ENCODE peak calls at places on chromosome 17, in ten cellular contexts. P is SHP77 treated with DMSO at 0.1 percent for 48 hours; H is tibial artery; X is NCI-H345; D is head of caudate nucleus; S is lower lobe of right lung; B is HS-5; U is aorta; L is stimulated activated CD8-positive, alpha-beta memory T cell treated with anti-CD3 and anti-CD28 coated beads, Interleukin-2, amount 100 ng/mL, for 1 hour; G is skeletal muscle cell. R is an unnamed sample.

GRCh38 chr17:27591986-27592385 is 39.0 kb upstream of the LGALS9 start:
- DNase-seq in P (no peak), H (no peak), X (no peak), D (no peak), S (no peak), B (no peak), U (peak), L (no peak), G (no peak), R (no peak)

GRCh38 chr17:80116276-80116922 is 15.0 kb downstream of the GAA start:
- DNase-seq in P (no peak), H (no peak), X (no peak), D (no peak), S (no peak), B (no peak), U (peak), L (no peak), G (no peak), R (no peak)

GRCh38 chr17:38608648-38609047 is 2.9 kb upstream of the SRCIN1 start:
- DNase-seq in P (no peak), H (no peak), X (peak), D (no peak), S (peak), B (no peak), U (no peak), L (no peak), G (no peak), R (no peak)

GRCh38 chr17:49861150-49861884 is 13.4 kb upstream of the TAC4 start:
- DNase-seq in P (no peak), H (no peak), X (peak), D (peak), S (no peak), B (peak), U (no peak), L (peak), G (no peak), R (no peak)

GRCh38 chr17:64156670-64157069 is 26.7 kb upstream of the ERN1 start:
- DNase-seq in P (no peak), H (no peak), X (no peak), D (no peak), S (no peak), B (no peak), U (no peak), L (no peak), G (no peak), R (no peak)

GRCh38 chr17:17913695-17914332 is 58.4 kb downstream of the TOM1L2 start:
- DNase-seq in P (peak), H (peak), X (peak), D (peak), S (peak), B (peak), U (peak), L (peak), G (peak), R (peak)

GRCh38 chr17:1979182-1979980 is 45.8 kb downstream of the RTN4RL1 start:
- DNase-seq in P (no peak), H (no peak), X (peak), D (no peak), S (no peak), B (no peak), U (no peak), L (no peak), G (no peak), R (no peak)

GRCh38 chr17:74380086-74380958 is 13.0 kb downstream of the GPR142 start:
- DNase-seq in P (no peak), H (peak), X (no peak), D (no peak), S (no peak), B (no peak), U (no peak), L (no peak), G (no peak), R (no peak)

GRCh38 chr17:59753522-59754467 is 46.3 kb downstream of the VMP1 start:
- DNase-seq in P (peak), H (no peak), X (peak), D (peak), S (no peak), B (peak), U (no peak), L (no peak), G (peak), R (peak)

GRCh38 chr17:72735602-72736001 is 356.9 kb downstream of the SLC39A11 start:
- DNase-seq in P (no peak), H (no peak), X (no peak), D (no peak), S (no peak), B (no peak), U (no peak), L (no peak), G (no peak), R (no peak)

GRCh38 chr17:29557085-29557697 is 9.6 kb downstream of the ABHD15 start:
- DNase-seq in P (no peak), H (no peak), X (no peak), D (no peak), S (no peak), B (no peak), U (peak), L (no peak), G (no peak), R (no peak)

GRCh38 chr17:83152221-83152744 is 72.9 kb downstream of the METRNL start:
- DNase-seq in P (no peak), H (peak), X (no peak), D (no peak), S (no peak), B (no peak), U (no peak), L (no peak), G (no peak), R (no peak)

GRCh38 chr17:78696016-78696992 is 85.8 kb downstream of the CYTH1 start:
- DNase-seq in P (no peak), H (no peak), X (no peak), D (no peak), S (no peak), B (no peak), U (no peak), L (no peak), G (no peak), R (no peak)

GRCh38 chr17:55159251-55159650 is 105.5 kb upstream of the HLF start:
- DNase-seq in P (no peak), H (no peak), X (no peak), D (no peak), S (no peak), B (no peak), U (no peak), L (no peak), G (no peak), R (no peak)

GRCh38 chr17:77375917-77376651 is 235.3 kb downstream of the SEC14L1 start:
- DNase-seq in P (no peak), H (peak), X (no peak), D (no peak), S (no peak), B (no peak), U (no peak), L (no peak), G (peak), R (no peak)

GRCh38 chr17:64386412-64387144 is 4.1 kb downstream of the PECAM1 start:
- DNase-seq in P (no peak), H (peak), X (no peak), D (no peak), S (no peak), B (no peak), U (peak), L (no peak), G (no peak), R (no peak)

GRCh38 chr17:83067071-83067717 is 12.2 kb upstream of the METRNL start:
- DNase-seq in P (no peak), H (peak), X (no peak), D (no peak), S (peak), B (no peak), U (peak), L (no peak), G (no peak), R (no peak)

GRCh38 chr17:75289832-75290337 is 652 bp upstream of the SLC25A19 start:
- DNase-seq in P (peak), H (peak), X (peak), D (peak), S (peak), B (peak), U (no peak), L (peak), G (no peak), R (no peak)

GRCh38 chr17:76709077-76709950 is 1.5 kb downstream of the MXRA7 start:
- DNase-seq in P (peak), H (peak), X (peak), D (no peak), S (peak), B (peak), U (peak), L (no peak), G (peak), R (peak)

GRCh38 chr17:67245694-67246397 is 850 bp upstream of the HELZ start:
- DNase-seq in P (no peak), H (no peak), X (peak), D (no peak), S (peak), B (no peak), U (peak), L (no peak), G (no peak), R (no peak)

GRCh38 chr17:15920758-15921239 is 24.1 kb upstream of the ADORA2B start:
- DNase-seq in P (no peak), H (no peak), X (peak), D (no peak), S (no peak), B (peak), U (no peak), L (no peak), G (peak), R (peak)

GRCh38 chr17:19660219-19660870 is 11.8 kb downstream of the ALDH3A2 start:
- DNase-seq in P (no peak), H (no peak), X (peak), D (no peak), S (no peak), B (no peak), U (no peak), L (no peak), G (no peak), R (no peak)

GRCh38 chr17:34243732-34244299 is 11.3 kb upstream of the CCL2 start:
- DNase-seq in P (no peak), H (no peak), X (no peak), D (no peak), S (no peak), B (no peak), U (no peak), L (no peak), G (no peak), R (no peak)

GRCh38 chr17:73191443-73192218 is 1.2 kb upstream of the COG1 start:
- DNase-seq in P (peak), H (peak), X (peak), D (peak), S (peak), B (peak), U (peak), L (peak), G (no peak), R (no peak)

GRCh38 chr17:74340470-74341023 is 14.5 kb downstream of the KIF19 start:
- DNase-seq in P (peak), H (no peak), X (peak), D (peak), S (no peak), B (no peak), U (no peak), L (no peak), G (no peak), R (no peak)

R was measured in HFF-Myc.